ENCODE peak calls at places on chromosomes 13 and 19, in six cellular contexts. A is transverse colon, K is breast epithelium, J is GM23338, E is SK-N-SH, G is upper lobe of left lung. F is an unnamed sample.

GRCh38 chr19:48868196-48868886 is at the start of gene PLEKHA4:
- DNase-seq in K (no peak), J (no peak), A (peak), G (no peak), E (peak), F (no peak)

GRCh38 chr19:15091918-15092753 is 10.1 kb downstream of the OR1I1 start:
- DNase-seq in E (peak), J (peak), K (no peak), A (no peak), G (no peak), F (no peak)

GRCh38 chr19:53991224-53992113 is at the start of gene CACNG6:
- DNase-seq in G (no peak), A (no peak), E (peak), K (no peak), J (peak), F (no peak)

GRCh38 chr19:32191921-32192320 is 153.5 kb upstream of the ZNF507 start:
- DNase-seq in E (no peak), A (no peak), G (no peak), J (no peak), K (no peak), F (no peak)

GRCh38 chr13:98541211-98541610 is 35.7 kb downstream of the STK24 start:
- DNase-seq in J (no peak), K (no peak), E (peak), G (no peak), A (no peak), F (no peak)

GRCh38 chr19:46081928-46082727 is 41.3 kb upstream of the IGFL4 start:
- DNase-seq in E (peak), K (no peak), G (no peak), J (peak), A (no peak), F (no peak)

GRCh38 chr19:15323496-15324235 is 8.7 kb downstream of the BRD4 start:
- DNase-seq in J (no peak), E (no peak), G (peak), K (no peak), A (peak), F (peak)

GRCh38 chr19:5642204-5642603 is 19.3 kb downstream of the SAFB start:
- DNase-seq in G (no peak), J (no peak), E (no peak), K (no peak), A (no peak), F (peak)

GRCh38 chr19:54594737-54595136 is 1.3 kb downstream of the LILRA1 start:
- DNase-seq in G (no peak), A (no peak), E (no peak), K (no peak), J (no peak), F (no peak)

DNA sequence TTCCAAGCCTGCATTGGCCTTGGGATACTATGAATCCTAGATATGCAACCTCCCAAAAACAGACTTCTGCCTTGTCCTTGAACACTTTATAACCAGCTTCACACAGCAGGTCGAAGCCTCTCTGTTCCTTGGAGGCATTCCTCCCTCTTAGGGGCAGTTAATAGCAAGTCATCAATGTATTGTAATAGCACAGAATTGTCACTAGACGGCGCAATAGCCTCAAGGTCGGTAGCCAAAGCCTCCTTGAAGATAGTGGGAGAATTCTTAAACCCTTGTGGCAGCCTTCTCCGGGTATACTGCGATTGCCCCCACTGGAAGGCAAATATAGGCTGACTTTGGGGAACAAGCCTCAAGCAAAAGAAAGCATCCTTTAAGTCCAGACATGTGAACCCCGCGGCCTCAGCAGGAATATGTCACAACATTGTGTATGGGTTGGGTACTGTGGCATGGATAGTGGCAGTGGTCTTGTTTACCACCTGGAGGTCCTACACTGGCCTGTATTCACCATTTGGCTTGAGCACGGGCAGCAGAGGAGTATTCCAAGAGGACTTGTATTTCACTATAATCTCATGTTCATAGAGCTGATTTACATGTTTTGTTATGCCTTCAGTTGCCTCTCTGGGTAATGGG is 61.1 kb downstream of the ZNF431 start:
- DNase-seq in J (peak), A (no peak), E (peak), K (no peak), G (peak), F (no peak)
- TF ChIP-seq POLR2AphosphoS5 in J (no peak), A (no peak), E (no peak), K (no peak), G (no peak), F (no peak)

DNA sequence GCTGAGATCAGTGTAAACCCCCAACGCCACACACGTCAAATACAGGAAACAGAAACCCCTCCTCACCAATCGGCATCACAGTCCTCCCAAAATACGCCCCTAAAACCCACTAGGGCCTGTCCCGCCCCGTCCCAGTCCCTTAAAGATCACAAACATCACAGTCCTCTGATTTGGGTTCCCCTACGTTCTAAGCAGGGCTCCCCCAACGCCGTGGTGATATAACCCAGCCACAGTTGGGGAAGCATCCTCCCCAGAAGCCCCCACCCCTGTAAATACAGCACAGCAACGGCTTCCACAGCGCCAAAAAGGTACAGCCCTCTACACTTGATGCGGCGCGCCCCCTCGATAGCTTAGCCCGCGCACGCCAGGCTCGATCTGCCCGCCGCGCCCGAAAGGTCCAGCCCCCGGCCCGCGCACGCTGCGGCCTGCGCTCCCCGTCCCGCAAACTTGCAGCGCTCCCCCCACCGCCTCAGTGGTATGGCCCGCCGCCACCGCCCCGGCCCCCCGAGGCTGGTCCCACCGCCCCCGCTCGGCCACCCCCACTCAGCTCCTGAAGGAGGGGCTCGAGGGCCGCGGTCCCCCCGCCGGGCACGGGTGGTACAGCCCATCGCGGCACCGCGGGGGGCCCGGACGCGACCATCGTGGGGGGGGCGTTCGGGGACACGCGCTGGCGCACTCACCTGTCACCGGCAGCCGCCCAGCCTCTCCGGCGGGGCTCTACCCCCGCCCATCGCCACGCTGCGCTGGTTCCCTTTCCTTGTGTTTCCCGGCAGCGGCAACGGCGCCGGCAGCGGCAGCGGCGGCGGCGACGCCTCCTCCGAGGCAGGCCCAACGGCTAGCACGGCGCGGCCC is at the start of gene AKT2:
- DNase-seq in G (no peak), J (peak), A (no peak), K (peak), E (peak), F (peak)
- TF ChIP-seq POLR2AphosphoS5 in G (no peak), J (peak), A (no peak), K (no peak), E (no peak), F (peak)

GRCh38 chr19:31171936-31172335 is 177.3 kb downstream of the TSHZ3 start:
- DNase-seq in E (no peak), G (no peak), J (no peak), K (no peak), A (no peak), F (no peak)

GRCh38 chr19:31175564-31176348 is 173.5 kb downstream of the TSHZ3 start:
- DNase-seq in J (no peak), K (no peak), G (no peak), E (no peak), A (no peak), F (no peak)

GRCh38 chr19:31177230-31177629 is 172.0 kb downstream of the TSHZ3 start:
- DNase-seq in J (no peak), G (no peak), K (no peak), E (no peak), A (no peak), F (no peak)

GRCh38 chr19:31173991-31174390 is 175.2 kb downstream of the TSHZ3 start:
- DNase-seq in E (no peak), J (no peak), A (no peak), K (no peak), G (no peak), F (no peak)

GRCh38 chr19:31174948-31175347 is 174.3 kb downstream of the TSHZ3 start:
- DNase-seq in E (no peak), K (no peak), A (no peak), J (no peak), G (no peak), F (no peak)
- TF ChIP-seq POLR2AphosphoS5 in E (no peak), K (no peak), A (no peak), J (no peak), G (no peak), F (no peak)

GRCh38 chr13:44159633-44160279 is 213.9 kb upstream of the SERP2 start:
- DNase-seq in E (no peak), G (no peak), J (no peak), K (peak), A (no peak), F (no peak)
- TF ChIP-seq POLR2AphosphoS5 in E (no peak), G (no peak), J (no peak), K (no peak), A (no peak), F (no peak)

F was measured in spleen.